ENCODE peak calls at places on chromosomes 2 and 18, in nine cellular contexts. S is A549, L is IMR-90, T is hepatocyte, W is neural progenitor cell, D is GM23338, X is HCT116, C is fibroblast of lung, N is PC-9. K is an unnamed sample.
A peak's percentile ranks its signal among the peaks of the same experiment; 100 is the strongest.

GRCh38 chr2:22623620-22624019 is 761.4 kb upstream of the KLHL29 start:
- DNase-seq in S (no peak), L (no peak), T (no peak), W (no peak), D (no peak), X (no peak), C (no peak), N (no peak), K (no peak)

GRCh38 chr2:152694161-152694661 is 23.1 kb downstream of the PRPF40A start:
- DNase-seq in S (peak; percentile 4), L (peak; percentile 82), T (peak; percentile 35), W (no peak), D (no peak), X (no peak), C (peak; percentile 51), N (no peak), K (peak; percentile 50)

GRCh38 chr2:40666438-40666837 is 214.5 kb upstream of the SLC8A1 start:
- DNase-seq in S (no peak), L (no peak), T (no peak), W (no peak), D (no peak), X (no peak), C (no peak), N (no peak), K (no peak)

GRCh38 chr2:185583058-185583816 is 155.4 kb upstream of the FSIP2 start:
- DNase-seq in S (peak; percentile 18), L (peak; percentile 3), T (no peak), W (no peak), D (peak; percentile 29), X (peak; percentile 78), C (peak; percentile 8), N (peak; percentile 73), K (no peak)

GRCh38 chr18:48367557-48367956 is 41.6 kb downstream of the ZBTB7C start:
- DNase-seq in S (no peak), L (no peak), T (no peak), W (no peak), D (no peak), X (no peak), C (no peak), N (no peak), K (no peak)

GRCh38 chr2:101816598-101816997 is 119.1 kb downstream of the MAP4K4 start:
- DNase-seq in S (no peak), L (no peak), T (no peak), W (no peak), D (no peak), X (no peak), C (no peak), N (no peak), K (no peak)

GRCh38 chr2:96802281-96802595 is 13.8 kb upstream of the CNNM3 start:
- DNase-seq in S (no peak), L (no peak), T (no peak), W (no peak), D (no peak), X (no peak), C (no peak), N (no peak), K (no peak)

GRCh38 chr2:172710584-172711024 is 25.0 kb upstream of the RAPGEF4 start:
- DNase-seq in S (peak; percentile 56), L (peak; percentile 95), T (peak; percentile 65), W (peak; percentile 47), D (peak; percentile 62), X (no peak), C (peak; percentile 90), N (peak; percentile 82), K (peak; percentile 28)

GRCh38 chr2:31893093-31893492 is 117.7 kb downstream of the MEMO1 start:
- DNase-seq in S (no peak), L (no peak), T (no peak), W (peak; percentile 20), D (peak; percentile 28), X (no peak), C (no peak), N (no peak), K (no peak)

GRCh38 chr2:31337860-31338259 is 76.7 kb downstream of the XDH start:
- DNase-seq in S (no peak), L (peak; percentile 94), T (no peak), W (no peak), D (no peak), X (no peak), C (peak; percentile 86), N (no peak), K (no peak)

GRCh38 chr18:26470011-26470637 is 78.2 kb downstream of the KCTD1 start:
- DNase-seq in S (no peak), L (peak; percentile 73), T (no peak), W (peak; percentile 21), D (no peak), X (no peak), C (peak; percentile 36), N (no peak), K (no peak)

GRCh38 chr2:151916632-151917031 is 88.4 kb upstream of the ARL5A start:
- DNase-seq in S (no peak), L (no peak), T (no peak), W (no peak), D (no peak), X (no peak), C (no peak), N (no peak), K (no peak)

GRCh38 chr18:45920367-45920766 is 46.8 kb downstream of the EPG5 start:
- DNase-seq in S (no peak), L (peak; percentile 62), T (no peak), W (no peak), D (no peak), X (no peak), C (peak; percentile 70), N (peak; percentile 34), K (peak; percentile 23)

GRCh38 chr2:240223631-240224030 is 83.2 kb upstream of the OTOS start:
- DNase-seq in S (no peak), L (no peak), T (no peak), W (no peak), D (no peak), X (no peak), C (no peak), N (no peak), K (no peak)

GRCh38 chr2:189236066-189236465 is 56.5 kb upstream of the COL5A2 start:
- DNase-seq in S (no peak), L (peak; percentile 51), T (no peak), W (no peak), D (no peak), X (no peak), C (peak; percentile 57), N (no peak), K (no peak)

GRCh38 chr2:20723543-20723942 is 56.6 kb downstream of the GDF7 start:
- DNase-seq in S (no peak), L (peak; percentile 61), T (no peak), W (no peak), D (no peak), X (no peak), C (no peak), N (no peak), K (no peak)

GRCh38 chr2:231525248-231526163 is 4.7 kb downstream of the NMUR1 start:
- DNase-seq in S (no peak), L (no peak), T (no peak), W (no peak), D (no peak), X (no peak), C (no peak), N (no peak), K (no peak)

GRCh38 chr2:180456811-180457210 is 449.7 kb upstream of the CWC22 start:
- DNase-seq in S (no peak), L (no peak), T (no peak), W (no peak), D (no peak), X (no peak), C (no peak), N (no peak), K (no peak)

GRCh38 chr18:76376225-76376624 is 118.8 kb downstream of the ZNF516 start:
- DNase-seq in S (no peak), L (peak; percentile 54), T (no peak), W (no peak), D (no peak), X (no peak), C (peak; percentile 44), N (no peak), K (no peak)

GRCh38 chr2:230990131-230990898 is 5.6 kb upstream of the SPATA3 start:
- DNase-seq in S (no peak), L (no peak), T (no peak), W (no peak), D (no peak), X (no peak), C (no peak), N (no peak), K (no peak)

GRCh38 chr2:195824478-195824877 is 167.5 kb downstream of the SLC39A10 start:
- DNase-seq in S (no peak), L (peak; percentile 23), T (no peak), W (no peak), D (no peak), X (no peak), C (no peak), N (no peak), K (no peak)

GRCh38 chr2:151297882-151298281 is 8.4 kb upstream of the NMI start:
- DNase-seq in S (no peak), L (peak; percentile 11), T (no peak), W (no peak), D (no peak), X (no peak), C (no peak), N (no peak), K (no peak)

GRCh38 chr2:6823111-6823510 is 42.6 kb downstream of the CMPK2 start:
- DNase-seq in S (no peak), L (peak; percentile 61), T (no peak), W (no peak), D (no peak), X (no peak), C (peak; percentile 10), N (no peak), K (no peak)
- H3K4me2 ChIP-seq in S (no peak overlapping the region), L (peak overlapping the region; percentile 81), T (peak overlapping the region; percentile 36), W (no peak overlapping the region), D (no peak overlapping the region), X (no peak overlapping the region), C (peak overlapping the region; percentile 19), N (no peak overlapping the region), K (no peak overlapping the region)

GRCh38 chr18:63646916-63647315 is 2.9 kb upstream of the SERPINB4 start:
- DNase-seq in S (no peak), L (no peak), T (no peak), W (no peak), D (no peak), X (no peak), C (no peak), N (no peak), K (no peak)

GRCh38 chr18:63648241-63648640 is 4.2 kb upstream of the SERPINB4 start:
- DNase-seq in S (no peak), L (peak; percentile 36), T (no peak), W (no peak), D (no peak), X (no peak), C (no peak), N (no peak), K (no peak)
- H3K27ac ChIP-seq in S (no peak overlapping the region), L (no peak overlapping the region), T (no peak overlapping the region), W (no peak overlapping the region), D (no peak overlapping the region), X (no peak overlapping the region), C (no peak overlapping the region), N (no peak overlapping the region), K (no peak overlapping the region)

GRCh38 chr2:112093216-112093615 is 38.1 kb downstream of the TMEM87B start:
- DNase-seq in S (no peak), L (peak; percentile 29), T (no peak), W (no peak), D (no peak), X (no peak), C (peak; percentile 29), N (no peak), K (no peak)
- H3K4me2 ChIP-seq in S (no peak overlapping the region), L (peak overlapping the region; percentile 83), T (no peak overlapping the region), W (no peak overlapping the region), D (no peak overlapping the region), X (no peak overlapping the region), C (no peak overlapping the region), N (no peak overlapping the region), K (no peak overlapping the region)

GRCh38 chr2:169302364-169302763 is 60.0 kb downstream of the LRP2 start:
- DNase-seq in S (no peak), L (no peak), T (no peak), W (peak; percentile 46), D (no peak), X (no peak), C (no peak), N (no peak), K (no peak)
- H3K27ac ChIP-seq in S (no peak overlapping the region), L (no peak overlapping the region), T (no peak overlapping the region), W (peak overlapping the region; percentile 96), D (no peak overlapping the region), X (no peak overlapping the region), C (no peak overlapping the region), N (no peak overlapping the region), K (no peak overlapping the region)

K was measured in DND-41.